ENCODE peak calls at places on chromosomes 2 and 18, in eight cellular contexts. A is Peyer's patch, V is upper lobe of left lung, Y is adrenal gland, H is uterus, N is stomach, C is testis, K is HCT116. J is an unnamed sample.

GRCh38 chr2:73386342-73386868 is 769 bp downstream of the ALMS1 start:
- DNase-seq in K (no peak), H (no peak), C (no peak), Y (no peak), N (no peak), A (no peak), V (no peak), J (no peak)

GRCh38 chr18:35494281-35494825 is 3.4 kb downstream of the INO80C start:
- DNase-seq in C (no peak), N (no peak), H (no peak), K (no peak), Y (no peak), A (no peak), V (no peak), J (no peak)

GRCh38 chr2:105328281-105329196 is 996 bp downstream of the TGFBRAP1 start:
- DNase-seq in A (peak; percentile 32), Y (peak; percentile 58), C (peak; percentile 36), V (no peak), H (no peak), N (peak; percentile 43), K (no peak), J (no peak)

GRCh38 chr2:79670198-79670597 is 157.3 kb downstream of the CTNNA2 start:
- DNase-seq in A (no peak), Y (no peak), H (no peak), K (no peak), N (no peak), C (no peak), V (peak; percentile 22), J (no peak)

GRCh38 chr2:551621-552020 is 125.6 kb downstream of the TMEM18 start:
- DNase-seq in N (no peak), C (no peak), A (no peak), V (no peak), Y (no peak), K (no peak), H (no peak), J (no peak)

GRCh38 chr2:80499095-80499494 is 194.5 kb upstream of the LRRTM1 start:
- DNase-seq in H (no peak), N (peak; percentile 36), C (peak; percentile 80), Y (peak; percentile 77), V (no peak), K (peak; percentile 6), A (no peak), J (no peak)

GRCh38 chr2:205366336-205367060 is 315.8 kb upstream of the NRP2 start:
- DNase-seq in C (no peak), K (no peak), Y (no peak), A (no peak), H (no peak), N (no peak), V (no peak), J (no peak)

GRCh38 chr2:212364586-212364985 is 174.0 kb downstream of the ERBB4 start:
- DNase-seq in A (no peak), N (no peak), H (no peak), Y (no peak), V (no peak), K (no peak), C (no peak), J (no peak)

GRCh38 chr2:45567974-45568789 is 42.9 kb downstream of the SRBD1 start:
- DNase-seq in A (no peak), V (no peak), Y (no peak), K (no peak), H (no peak), C (no peak), N (no peak), J (no peak)

GRCh38 chr2:48045613-48046012 is 139.3 kb upstream of the FBXO11 start:
- DNase-seq in V (no peak), N (no peak), A (peak; percentile 32), H (no peak), K (no peak), C (no peak), Y (no peak), J (no peak)

GRCh38 chr2:241064008-241064801 is 37.9 kb downstream of the MTERF4 start:
- DNase-seq in Y (peak; percentile 51), N (peak; percentile 68), V (peak; percentile 93), C (peak; percentile 10), H (no peak), A (peak; percentile 20), K (peak; percentile 19), J (peak; percentile 54)

GRCh38 chr18:61785588-61785987 is 107.2 kb downstream of the RNF152 start:
- DNase-seq in K (no peak), N (no peak), Y (no peak), C (no peak), A (no peak), V (no peak), H (no peak), J (no peak)

GRCh38 chr2:217216982-217217381 is 357.1 kb upstream of the TNP1 start:
- DNase-seq in A (no peak), H (no peak), V (no peak), K (no peak), C (no peak), N (no peak), Y (no peak), J (no peak)

GRCh38 chr2:214649440-214650205 is 159.9 kb downstream of the BARD1 start:
- DNase-seq in K (no peak), C (no peak), Y (no peak), N (no peak), V (no peak), A (no peak), H (no peak), J (no peak)

GRCh38 chr18:57425096-57425495 is 10.1 kb upstream of the ONECUT2 start:
- DNase-seq in Y (no peak), N (no peak), C (no peak), V (no peak), H (no peak), A (no peak), K (no peak), J (peak; percentile 74)

GRCh38 chr2:99819766-99820165 is 322.6 kb downstream of the AFF3 start:
- DNase-seq in K (no peak), A (no peak), V (no peak), Y (no peak), H (no peak), N (no peak), C (peak; percentile 32), J (no peak)

GRCh38 chr2:132664096-132664495 is 5.9 kb downstream of the LYPD1 start:
- DNase-seq in V (no peak), N (no peak), C (no peak), A (no peak), Y (no peak), H (no peak), K (no peak), J (no peak)

GRCh38 chr2:108169982-108170625 is 69.7 kb upstream of the SULT1C3 start:
- DNase-seq in H (no peak), N (no peak), K (no peak), A (no peak), V (no peak), C (no peak), Y (no peak), J (no peak)

DNA sequence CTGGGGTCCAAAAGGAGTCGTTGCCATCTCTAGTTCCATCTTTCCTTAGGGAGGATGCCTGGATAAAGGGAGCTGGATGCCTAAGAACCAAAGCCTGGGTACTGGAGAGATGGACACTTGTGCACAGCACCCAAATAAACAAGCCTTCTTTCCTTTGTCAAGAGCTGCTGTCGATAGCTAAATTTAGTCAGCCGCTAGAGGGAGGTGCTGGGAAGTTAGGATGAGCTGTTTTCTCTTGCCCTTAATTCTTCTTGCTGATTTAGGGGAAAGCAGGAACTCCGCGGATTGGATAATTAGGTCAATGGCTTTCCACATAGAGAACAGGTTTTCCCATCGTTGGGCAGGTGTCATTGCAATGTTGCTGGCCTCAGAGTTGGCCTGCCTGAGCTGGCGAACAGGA is 30.9 kb upstream of the SERPINB12 start:
- DNase-seq in K (peak; percentile 82), A (no peak), C (peak; percentile 59), H (no peak), V (no peak), Y (no peak), N (no peak), J (no peak)
- TF ChIP-seq CTCF in K (peak; percentile 78), A (no peak), C (peak; percentile 31), H (peak; percentile 12), V (no peak), Y (peak; percentile 40), N (no peak), J (peak; percentile 53)

GRCh38 chr18:44805176-44805575 is 124.5 kb downstream of the SETBP1 start:
- DNase-seq in N (no peak), Y (no peak), V (no peak), K (no peak), H (no peak), C (no peak), A (no peak), J (no peak)

GRCh38 chr18:44802508-44802907 is 121.8 kb downstream of the SETBP1 start:
- DNase-seq in A (no peak), N (no peak), C (no peak), Y (no peak), K (no peak), H (no peak), V (no peak), J (no peak)

GRCh38 chr18:44804033-44804432 is 123.3 kb downstream of the SETBP1 start:
- DNase-seq in N (no peak), K (no peak), C (no peak), A (no peak), H (no peak), Y (no peak), V (no peak), J (no peak)

GRCh38 chr18:44801796-44802195 is 121.1 kb downstream of the SETBP1 start:
- DNase-seq in A (no peak), N (no peak), Y (no peak), H (no peak), K (no peak), V (no peak), C (no peak), J (no peak)

DNA sequence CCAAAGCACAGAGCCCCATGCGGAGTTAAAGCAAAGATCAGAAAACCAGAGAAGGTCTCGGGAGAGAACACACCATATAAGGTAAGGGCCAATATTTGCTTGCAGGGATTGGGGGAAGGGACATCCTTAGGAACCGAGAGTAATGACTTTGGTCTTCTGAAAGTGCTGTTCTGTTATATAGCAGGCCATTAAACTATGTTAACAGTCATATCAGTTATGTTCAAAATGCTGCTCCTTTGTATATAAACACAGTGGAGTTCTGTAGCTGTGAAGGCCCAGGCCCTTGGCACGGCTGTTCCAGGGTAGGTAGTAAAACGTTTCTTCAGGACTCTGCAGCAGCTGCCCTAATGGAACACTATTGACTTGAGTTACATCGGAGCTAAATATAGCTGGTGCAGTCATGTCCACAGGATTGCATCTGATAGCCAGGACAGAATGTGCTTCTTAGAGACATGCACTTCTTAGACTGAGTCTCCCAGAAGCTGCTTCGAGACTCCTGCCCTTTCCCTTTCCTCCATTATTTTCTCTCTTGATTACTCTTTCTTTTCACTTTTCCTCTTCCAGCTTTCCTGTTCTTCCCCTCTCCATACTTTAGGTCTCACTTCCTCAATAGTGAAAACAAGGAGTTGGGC is 122.4 kb downstream of the SETBP1 start:
- DNase-seq in C (peak; percentile 83), H (peak; percentile 87), K (no peak), V (no peak), N (peak; percentile 78), Y (no peak), A (no peak), J (no peak)
- TF ChIP-seq POLR2A in C (no peak), H (peak; percentile 49), K (no peak), V (no peak), N (no peak), Y (no peak), A (no peak), J (no peak)

GRCh38 chr2:20668470-20668869 is 1.5 kb downstream of the GDF7 start:
- DNase-seq in N (no peak), H (no peak), K (no peak), Y (no peak), A (no peak), C (no peak), V (no peak), J (peak; percentile 41)
- H3K4me3 ChIP-seq in N (no peak overlapping the region), H (no peak overlapping the region), K (no peak overlapping the region), Y (no peak overlapping the region), A (no peak overlapping the region), C (no peak overlapping the region), V (no peak overlapping the region), J (no peak overlapping the region)

GRCh38 chr2:28956890-28957289 is 24.2 kb upstream of the TOGARAM2 start:
- DNase-seq in V (no peak), Y (no peak), A (no peak), H (no peak), C (no peak), K (peak; percentile 44), N (no peak), J (no peak)
- TF ChIP-seq CTCF in V (no peak), Y (peak; percentile 19), A (no peak), H (no peak), C (peak; percentile 65), K (peak; percentile 63), N (no peak), J (no peak)

J was measured in right lobe of liver.